ENCODE peak calls at places on chromosome 22, in four cellular contexts. One of them, this sample, is unnamed.

GRCh38 chr22:17098379-17098819 is 13.6 kb downstream of the IL17RA start:
- DNase-seq in upper lobe of left lung: no peak
- DNase-seq in gastrocnemius medialis: no peak
- DNase-seq in transverse colon: no peak
- DNase-seq in this sample: no peak

GRCh38 chr22:46830841-46831240 is 68.4 kb downstream of the TBC1D22A start:
- DNase-seq in transverse colon: no peak
- DNase-seq in upper lobe of left lung: no peak
- DNase-seq in gastrocnemius medialis: no peak
- DNase-seq in this sample: peak; percentile 53

GRCh38 chr22:42967005-42967404 is 47.9 kb downstream of the PACSIN2 start:
- DNase-seq in upper lobe of left lung: no peak
- DNase-seq in gastrocnemius medialis: peak; percentile 51
- DNase-seq in transverse colon: no peak
- DNase-seq in this sample: no peak

GRCh38 chr22:43424865-43425630 is 13.2 kb downstream of the MPPED1 start:
- DNase-seq in upper lobe of left lung: no peak
- DNase-seq in transverse colon: no peak
- DNase-seq in gastrocnemius medialis: no peak
- DNase-seq in this sample: no peak

GRCh38 chr22:17400305-17400704 is 31.0 kb downstream of the CECR2 start:
- DNase-seq in gastrocnemius medialis: no peak
- DNase-seq in upper lobe of left lung: no peak
- DNase-seq in transverse colon: no peak
- DNase-seq in this sample: no peak

GRCh38 chr22:46578824-46579561 is 41.2 kb upstream of the GRAMD4 start:
- DNase-seq in upper lobe of left lung: peak; percentile 82
- DNase-seq in gastrocnemius medialis: peak; percentile 79
- DNase-seq in transverse colon: peak; percentile 60
- DNase-seq in this sample: no peak

GRCh38 chr22:17775781-17776470 is 1.7 kb upstream of the BID start:
- DNase-seq in gastrocnemius medialis: no peak
- DNase-seq in transverse colon: no peak
- DNase-seq in upper lobe of left lung: no peak
- DNase-seq in this sample: no peak

GRCh38 chr22:26912985-26913384 is 255.6 kb downstream of the MIAT start:
- DNase-seq in transverse colon: no peak
- DNase-seq in gastrocnemius medialis: no peak
- DNase-seq in upper lobe of left lung: no peak
- DNase-seq in this sample: no peak

GRCh38 chr22:19430890-19431541 is 517 bp downstream of the HIRA start:
- DNase-seq in gastrocnemius medialis: peak; percentile 41
- DNase-seq in upper lobe of left lung: peak; percentile 32
- DNase-seq in transverse colon: peak; percentile 79
- DNase-seq in this sample: no peak

GRCh38 chr22:47213571-47214230 is 451.3 kb downstream of the TBC1D22A start:
- DNase-seq in upper lobe of left lung: no peak
- DNase-seq in transverse colon: peak; percentile 28
- DNase-seq in gastrocnemius medialis: no peak
- DNase-seq in this sample: no peak

GRCh38 chr22:18104566-18104965 is 6.0 kb upstream of the TUBA8 start:
- DNase-seq in transverse colon: no peak
- DNase-seq in upper lobe of left lung: no peak
- DNase-seq in gastrocnemius medialis: no peak
- DNase-seq in this sample: no peak

DNA sequence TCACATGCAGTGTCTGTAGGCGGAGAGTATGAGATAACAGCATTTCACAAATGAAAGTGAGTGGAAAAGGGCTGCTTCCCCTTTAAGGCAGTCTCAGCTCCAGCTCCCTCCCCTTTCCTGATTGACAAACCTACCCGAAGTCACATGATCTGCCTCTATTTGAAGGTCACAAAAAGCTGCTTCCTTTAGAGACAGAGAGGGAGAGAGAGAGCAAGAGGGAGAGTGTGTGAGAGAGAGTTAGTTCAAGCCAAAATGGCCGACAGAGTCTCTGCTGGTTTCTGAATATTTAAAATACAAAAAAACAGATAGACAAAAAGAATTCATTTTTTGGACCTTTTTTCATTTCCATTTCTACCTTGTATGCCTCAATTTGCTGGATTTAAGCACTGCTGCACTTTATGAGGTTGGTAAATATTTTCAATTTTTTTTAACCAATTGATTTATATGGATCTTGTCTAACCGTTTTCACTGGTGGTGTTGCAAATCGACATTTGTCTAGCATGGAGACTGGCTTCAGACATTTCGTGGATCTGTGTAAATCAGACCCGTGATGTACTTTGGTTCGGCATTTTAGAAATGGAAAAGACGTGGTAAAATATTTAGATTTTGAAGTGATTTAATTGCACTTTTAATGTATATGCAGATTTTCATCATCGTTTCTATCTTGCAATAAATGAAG is at the start of gene TNRC6B:
- DNase-seq in upper lobe of left lung: peak; percentile 88
- DNase-seq in transverse colon: peak; percentile 80
- DNase-seq in gastrocnemius medialis: peak; percentile 88
- DNase-seq in this sample: peak; percentile 95
- TF ChIP-seq POLR2A in upper lobe of left lung: no peak
- TF ChIP-seq POLR2A in transverse colon: peak; percentile 99
- TF ChIP-seq POLR2A in gastrocnemius medialis: peak; percentile 96
- TF ChIP-seq POLR2A in this sample: peak; percentile 89

GRCh38 chr22:50016308-50016987 is 3.9 kb upstream of the IL17REL start:
- DNase-seq in gastrocnemius medialis: peak; percentile 12
- DNase-seq in transverse colon: peak; percentile 6
- DNase-seq in upper lobe of left lung: peak; percentile 19
- DNase-seq in this sample: no peak

GRCh38 chr22:50018608-50019291 is 6.2 kb upstream of the IL17REL start:
- DNase-seq in transverse colon: peak; percentile 2
- DNase-seq in gastrocnemius medialis: no peak
- DNase-seq in upper lobe of left lung: no peak
- DNase-seq in this sample: no peak

GRCh38 chr22:50017701-50018224 is 5.2 kb upstream of the IL17REL start:
- DNase-seq in transverse colon: peak; percentile 2
- DNase-seq in gastrocnemius medialis: no peak
- DNase-seq in upper lobe of left lung: no peak
- DNase-seq in this sample: no peak

GRCh38 chr22:50015451-50016307 is 3.1 kb upstream of the IL17REL start:
- DNase-seq in upper lobe of left lung: no peak
- DNase-seq in transverse colon: peak; percentile 5
- DNase-seq in gastrocnemius medialis: peak; percentile 5
- DNase-seq in this sample: no peak

DNA sequence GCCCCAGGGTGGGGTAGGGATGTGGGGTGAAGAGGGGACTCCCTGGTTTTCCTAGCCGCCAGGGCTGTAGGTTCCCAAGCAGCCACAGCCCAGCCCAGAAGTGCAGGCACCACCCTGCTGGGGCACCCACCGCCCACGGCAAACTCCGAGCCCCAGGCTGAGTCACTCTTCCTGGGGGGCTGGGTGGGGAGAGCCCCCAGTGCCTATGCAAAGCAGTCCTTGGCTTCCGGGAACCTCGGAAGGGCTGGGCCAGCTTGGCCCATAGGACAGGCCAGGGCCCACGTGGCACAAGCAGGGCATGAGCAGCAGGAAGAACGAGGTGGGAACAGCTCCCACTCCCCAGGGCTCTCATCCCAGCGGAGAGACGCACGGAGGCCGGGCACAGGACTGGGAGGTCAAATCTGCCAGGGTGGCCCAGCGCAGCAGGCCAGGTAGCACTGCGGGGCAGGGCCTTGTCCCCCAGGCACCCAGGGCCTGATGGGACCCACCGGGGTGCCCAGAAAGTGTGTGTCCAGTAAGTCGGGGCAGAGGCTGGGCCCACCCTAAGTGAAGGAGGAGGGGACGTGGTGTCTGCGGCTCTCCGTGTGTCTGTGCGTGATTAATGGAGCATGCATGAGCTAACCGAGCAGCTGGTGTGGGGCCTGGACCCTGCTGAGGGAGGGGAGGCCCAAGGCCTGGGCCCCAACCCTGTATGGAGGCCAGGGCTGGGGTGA is 4.6 kb upstream of the IL17REL start:
- DNase-seq in gastrocnemius medialis: no peak
- DNase-seq in upper lobe of left lung: peak; percentile 21
- DNase-seq in transverse colon: peak; percentile 11
- DNase-seq in this sample: no peak
- H3K27ac ChIP-seq in gastrocnemius medialis: no peak overlapping the region
- H3K27ac ChIP-seq in upper lobe of left lung: no peak overlapping the region
- H3K27ac ChIP-seq in transverse colon: no peak overlapping the region
- H3K27ac ChIP-seq in this sample: no peak overlapping the region

GRCh38 chr22:33919591-33920501 is at the start of gene LARGE1:
- DNase-seq in upper lobe of left lung: peak; percentile 65
- DNase-seq in gastrocnemius medialis: peak; percentile 46
- DNase-seq in transverse colon: peak; percentile 67
- DNase-seq in this sample: peak; percentile 92
- TF ChIP-seq POLR2A in upper lobe of left lung: no peak
- TF ChIP-seq POLR2A in gastrocnemius medialis: peak; percentile 27
- TF ChIP-seq POLR2A in transverse colon: no peak
- TF ChIP-seq POLR2A in this sample: no peak

GRCh38 chr22:38246046-38246658 is 26.7 kb downstream of the TMEM184B start:
- DNase-seq in transverse colon: no peak
- DNase-seq in gastrocnemius medialis: no peak
- DNase-seq in upper lobe of left lung: no peak
- DNase-seq in this sample: no peak

GRCh38 chr22:38247713-38248112 is 25.1 kb downstream of the TMEM184B start:
- DNase-seq in transverse colon: no peak
- DNase-seq in upper lobe of left lung: no peak
- DNase-seq in gastrocnemius medialis: no peak
- DNase-seq in this sample: no peak

GRCh38 chr22:38244106-38244505 is 28.7 kb downstream of the TMEM184B start:
- DNase-seq in gastrocnemius medialis: no peak
- DNase-seq in upper lobe of left lung: no peak
- DNase-seq in transverse colon: no peak
- DNase-seq in this sample: no peak

GRCh38 chr22:38248280-38248679 is 24.5 kb downstream of the TMEM184B start:
- DNase-seq in upper lobe of left lung: no peak
- DNase-seq in transverse colon: no peak
- DNase-seq in gastrocnemius medialis: no peak
- DNase-seq in this sample: no peak

DNA sequence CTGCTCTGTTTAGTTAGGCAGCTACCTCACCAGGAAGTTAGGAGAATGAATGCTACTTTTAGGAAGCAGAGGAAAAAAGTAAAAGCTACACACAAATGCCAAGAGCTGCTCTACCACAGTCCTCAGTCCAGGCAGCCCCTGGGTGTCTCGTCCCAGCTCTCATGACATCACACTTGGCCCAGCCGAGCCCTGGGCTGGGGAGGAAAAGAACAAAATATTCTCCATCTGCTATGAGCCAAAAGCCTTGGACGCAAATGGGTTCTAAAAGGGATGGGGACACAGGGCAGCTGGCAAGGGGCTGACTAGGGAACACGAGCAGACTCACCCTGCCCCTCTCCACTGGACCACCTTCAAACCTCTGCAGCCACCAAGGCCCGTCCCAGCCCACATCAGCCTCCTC is 26.1 kb downstream of the TMEM184B start:
- DNase-seq in transverse colon: no peak
- DNase-seq in gastrocnemius medialis: peak; percentile 49
- DNase-seq in upper lobe of left lung: no peak
- DNase-seq in this sample: no peak
- H3K27ac ChIP-seq in transverse colon: peak overlapping the region; percentile 60
- H3K27ac ChIP-seq in gastrocnemius medialis: peak overlapping the region; percentile 71
- H3K27ac ChIP-seq in upper lobe of left lung: peak overlapping the region; percentile 48
- H3K27ac ChIP-seq in this sample: peak overlapping the region; percentile 71

GRCh38 chr22:20615533-20616450 is 108.4 kb downstream of the MED15 start:
- DNase-seq in gastrocnemius medialis: no peak
- DNase-seq in upper lobe of left lung: no peak
- DNase-seq in transverse colon: no peak
- DNase-seq in this sample: no peak
- TF ChIP-seq POLR2A in gastrocnemius medialis: no peak
- TF ChIP-seq POLR2A in upper lobe of left lung: no peak
- TF ChIP-seq POLR2A in transverse colon: no peak
- TF ChIP-seq POLR2A in this sample: no peak